ENCODE peak calls at places on chromosome 1, in ten cellular contexts. R is ovary, A is K562, N is A549, S is SK-N-SH, U is stomach, F is esophagus muscularis mucosa, X is transverse colon, D is sigmoid colon, K is suprapubic skin. T is an unnamed sample.
A peak's percentile ranks its signal among the peaks of the same experiment; 100 is the strongest.

GRCh38 chr1:6488602-6489382 is 2.7 kb downstream of the PLEKHG5 start:
- DNase-seq in K (no peak), N (no peak), F (no peak), U (peak; percentile 44), R (no peak), S (no peak), D (no peak), A (no peak), X (peak; percentile 81), T (no peak)

GRCh38 chr1:119330062-119330939 is 38.3 kb upstream of the HAO2 start:
- DNase-seq in X (no peak), N (no peak), F (no peak), R (no peak), D (no peak), S (no peak), U (no peak), K (no peak), A (no peak), T (no peak)

GRCh38 chr1:20511518-20512428 is 3.8 kb upstream of the MUL1 start:
- DNase-seq in K (no peak), N (no peak), U (no peak), S (no peak), R (no peak), D (no peak), A (no peak), F (no peak), X (no peak), T (no peak)

GRCh38 chr1:81699234-81699633 is 101.5 kb upstream of the ADGRL2 start:
- DNase-seq in S (no peak), A (no peak), N (peak; percentile 44), F (no peak), D (no peak), X (no peak), K (no peak), U (no peak), R (no peak), T (no peak)

GRCh38 chr1:228392111-228392936 is 14.3 kb downstream of the TRIM11 start:
- DNase-seq in K (no peak), F (no peak), X (no peak), R (no peak), U (no peak), N (no peak), D (peak; percentile 50), A (peak; percentile 57), S (no peak), T (no peak)

GRCh38 chr1:244087611-244088010 is 36.5 kb downstream of the ZBTB18 start:
- DNase-seq in F (no peak), K (peak; percentile 54), N (no peak), X (no peak), S (no peak), A (no peak), R (no peak), D (no peak), U (no peak), T (no peak)

GRCh38 chr1:180213401-180214177 is 16.5 kb upstream of the LHX4 start:
- DNase-seq in N (peak; percentile 19), X (peak; percentile 41), R (no peak), S (no peak), D (peak; percentile 58), U (no peak), F (no peak), A (peak; percentile 100), K (peak; percentile 45), T (no peak)

GRCh38 chr1:230868736-230869385 is 540 bp upstream of the C1orf198 start:
- DNase-seq in R (peak; percentile 19), S (no peak), F (no peak), U (peak; percentile 71), K (no peak), X (peak; percentile 60), N (peak; percentile 65), D (no peak), A (no peak), T (no peak)

GRCh38 chr1:36582066-36582755 is 99.5 kb upstream of the CSF3R start:
- DNase-seq in K (no peak), R (no peak), X (no peak), U (no peak), D (no peak), N (no peak), F (no peak), A (no peak), S (no peak), T (no peak)

DNA sequence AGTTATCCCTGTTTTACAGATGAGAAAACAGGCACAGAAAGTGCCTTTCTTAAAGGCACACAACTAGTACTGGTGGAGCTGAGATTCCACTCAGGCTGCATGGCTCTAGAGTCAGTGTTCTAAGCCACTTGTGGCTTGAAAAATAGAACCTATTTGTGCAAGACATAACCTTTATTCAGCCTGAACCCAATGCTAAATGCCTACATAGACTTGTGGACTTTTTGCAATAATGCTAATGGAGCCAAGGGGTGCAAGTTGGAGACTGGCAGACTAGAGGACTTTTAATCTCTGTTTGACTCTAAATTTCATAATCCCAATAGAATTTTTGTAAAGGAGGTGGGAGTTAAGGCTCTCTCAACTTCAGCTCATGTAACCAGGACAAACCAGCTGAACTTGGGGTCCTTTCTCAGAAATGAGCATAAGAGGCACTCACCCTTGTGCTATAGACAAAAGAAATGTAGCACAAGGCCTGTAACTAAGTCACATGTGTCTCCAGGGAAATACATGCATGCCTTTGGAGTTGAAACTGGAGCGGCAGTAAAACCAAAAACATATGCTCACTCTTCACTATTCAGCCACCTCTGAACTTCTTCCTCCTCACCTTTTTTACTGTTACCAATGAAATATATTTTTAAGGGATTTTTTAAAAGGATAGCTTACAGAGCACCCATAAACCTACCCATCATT is 43.0 kb upstream of the AK4 start:
- DNase-seq in X (no peak), D (no peak), R (no peak), S (no peak), K (no peak), U (no peak), F (no peak), N (no peak), A (no peak), T (no peak)
- TF ChIP-seq EP300 in X (no peak), D (no peak), R (no peak), S (no peak), K (no peak), U (no peak), F (no peak), N (no peak), A (no peak), T (no peak)

DNA sequence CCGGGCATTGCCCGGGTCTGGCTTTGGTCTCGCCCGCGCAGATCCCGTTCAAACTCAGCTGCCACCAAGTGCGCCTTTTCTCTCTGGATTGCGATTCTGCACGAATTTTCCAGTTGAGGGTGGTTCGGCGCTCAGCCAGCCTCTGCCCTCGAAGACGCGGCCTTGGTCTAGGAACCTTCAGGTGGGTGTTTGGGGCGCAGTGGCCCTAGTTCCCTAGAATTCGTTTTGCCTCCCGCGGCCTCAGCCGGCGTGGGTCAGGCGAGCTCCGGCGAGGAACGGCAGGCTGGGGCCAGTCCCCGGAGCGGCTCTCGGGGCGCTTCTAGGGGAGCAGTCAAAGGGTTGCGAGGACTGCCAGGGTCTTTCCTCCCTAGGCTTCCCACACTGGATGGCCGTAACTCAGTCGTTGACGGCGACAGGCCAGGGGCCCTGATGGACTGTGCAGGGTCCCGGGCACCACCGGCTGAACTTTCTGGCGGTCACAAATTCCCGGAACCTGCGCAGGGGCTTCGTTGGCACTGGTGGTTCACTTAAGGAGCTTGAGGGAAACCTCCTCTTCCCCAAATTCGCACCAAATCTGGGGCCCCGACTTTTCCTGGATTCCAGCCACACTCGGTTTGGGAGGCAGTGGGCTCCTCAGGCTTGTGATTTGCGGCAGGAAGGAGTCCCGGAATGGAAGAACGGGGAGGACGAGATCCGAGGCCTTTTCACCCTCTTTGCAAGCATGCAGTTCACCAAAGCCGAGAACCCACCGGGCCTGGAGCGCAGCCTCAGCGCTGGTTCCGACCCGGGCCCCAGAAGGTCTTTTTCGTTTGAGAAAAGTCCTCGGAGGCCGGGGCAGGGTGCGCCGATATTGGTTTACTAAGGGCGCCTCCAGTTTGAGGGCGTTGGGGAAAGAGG is 1.2 kb downstream of the DMBX1 start:
- DNase-seq in U (no peak), F (no peak), D (no peak), K (no peak), N (no peak), S (no peak), A (no peak), R (no peak), X (no peak), T (no peak)
- H3K4me3 ChIP-seq in U (peak overlapping the region; percentile 37), F (peak overlapping the region; percentile 46), D (no peak overlapping the region), K (peak overlapping the region; percentile 40), N (no peak overlapping the region), S (no peak overlapping the region), A (no peak overlapping the region), R (no peak overlapping the region), X (no peak overlapping the region), T (no peak overlapping the region)

DNA sequence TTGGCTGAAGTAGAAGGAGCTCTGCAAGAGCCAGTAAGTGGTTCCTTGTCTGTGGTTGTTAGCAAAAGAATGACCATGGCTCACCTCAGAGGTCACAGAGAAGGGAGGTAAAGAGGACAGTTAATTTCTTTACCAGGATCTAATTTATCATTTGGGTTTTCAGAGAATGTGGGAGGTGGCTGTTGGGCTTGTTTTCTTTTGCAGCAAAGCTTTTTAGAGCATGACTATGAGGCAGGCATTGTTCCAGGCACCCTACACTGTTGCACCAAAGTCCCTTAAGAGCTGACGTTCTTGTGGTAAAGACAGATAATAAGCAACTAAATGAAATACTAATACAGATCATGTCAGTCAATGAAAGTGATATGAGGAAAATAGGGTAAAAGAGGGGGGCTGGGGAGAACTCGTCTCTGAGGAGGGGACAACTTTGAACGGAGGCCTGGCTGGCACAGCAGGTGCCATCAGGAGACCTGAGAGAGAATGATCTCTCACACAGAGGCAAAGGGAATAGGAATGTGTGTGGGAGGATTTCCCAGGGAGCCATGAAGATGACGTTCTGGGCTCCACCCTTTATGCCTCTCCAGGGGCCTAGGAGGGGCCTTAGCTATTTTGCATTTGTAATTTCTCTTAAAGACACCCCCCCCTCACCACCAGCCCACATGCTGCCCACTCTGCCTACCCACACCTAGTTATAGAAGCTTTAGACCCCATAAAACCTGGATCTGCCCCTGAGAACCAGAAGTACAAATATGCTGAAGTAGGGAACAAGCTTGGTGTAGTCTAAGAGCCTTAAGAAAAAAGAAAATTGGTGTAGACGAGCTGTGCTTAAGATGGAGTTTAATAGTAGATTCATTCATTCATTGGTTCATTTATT is 177.5 kb downstream of the ROR1 start:
- DNase-seq in U (no peak), N (no peak), R (no peak), X (no peak), S (no peak), K (no peak), F (no peak), D (no peak), A (no peak), T (no peak)
- H3K27ac ChIP-seq in U (no peak overlapping the region), N (no peak overlapping the region), R (no peak overlapping the region), X (no peak overlapping the region), S (no peak overlapping the region), K (no peak overlapping the region), F (no peak overlapping the region), D (no peak overlapping the region), A (no peak overlapping the region), T (no peak overlapping the region)

DNA sequence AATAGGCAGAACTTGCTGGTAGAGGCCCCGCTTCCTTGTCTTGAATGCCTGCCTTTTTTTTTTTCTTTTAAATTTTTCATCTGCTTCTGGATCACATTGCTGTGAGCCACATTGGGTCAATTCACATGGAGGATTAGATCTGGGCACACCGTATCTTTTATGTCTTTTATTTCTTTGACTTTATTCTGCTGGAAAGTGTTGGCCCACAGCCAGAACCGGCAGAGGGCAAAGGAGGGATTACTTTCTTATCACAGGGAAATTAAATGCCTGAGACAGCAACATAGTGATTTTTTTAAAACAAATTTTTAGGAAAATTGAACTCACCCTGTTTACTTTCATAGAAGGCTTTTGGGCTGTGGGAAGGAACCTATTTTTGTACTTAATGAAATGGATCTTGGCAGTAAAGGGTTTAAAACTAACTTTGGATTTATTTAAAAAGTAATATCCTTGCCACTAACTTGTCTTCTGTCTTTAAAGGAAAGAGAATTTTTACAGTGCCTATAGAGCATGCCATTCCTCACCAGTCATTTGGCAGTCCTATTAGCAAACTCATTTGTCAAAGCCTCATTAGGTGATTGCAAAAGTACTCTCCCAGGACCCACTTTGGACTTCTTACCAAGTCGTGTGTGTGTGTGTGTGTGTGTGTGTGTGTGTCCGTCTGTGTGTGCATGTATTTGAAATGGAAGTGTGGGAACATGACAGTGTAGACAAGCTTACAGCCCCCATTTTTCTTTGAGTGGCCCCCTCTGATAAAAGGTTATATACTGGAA is 68.4 kb downstream of the ST6GALNAC3 start:
- DNase-seq in D (no peak), R (no peak), N (no peak), K (no peak), X (peak; percentile 43), F (no peak), U (no peak), A (no peak), S (no peak), T (no peak)
- TF ChIP-seq EP300 in D (no peak), R (no peak), N (no peak), K (no peak), X (no peak), F (no peak), U (no peak), A (no peak), S (no peak), T (no peak)